ENCODE peak calls at places on chromosomes 1 and 21, in four cellular contexts. J is IMR-90, U is tibial nerve, Q is neural progenitor cell. S is an unnamed sample. For H3K4me1, the result is how much of the 10 kb centered on the place peaks cover.

GRCh38 chr1:119647734-119648619 is at the start of gene ZNF697:
- DNase-seq in J (peak), U (peak), Q (peak), S (no peak)

GRCh38 chr1:17586172-17586963 is 46.9 kb downstream of the ARHGEF10L start:
- DNase-seq in J (peak), U (no peak), Q (no peak), S (no peak)

GRCh38 chr1:117608213-117608612 is 2.4 kb downstream of the TENT5C start:
- DNase-seq in J (no peak), U (no peak), Q (no peak), S (no peak)

GRCh38 chr1:59455206-59455605 is 158.3 kb downstream of the FGGY start:
- DNase-seq in J (peak), U (no peak), Q (no peak), S (no peak)

GRCh38 chr1:110281363-110282290 is 57.5 kb upstream of the RBM15 start:
- DNase-seq in J (peak), U (no peak), Q (no peak), S (no peak)

GRCh38 chr21:46509760-46510159 is 51.1 kb downstream of the DIP2A start:
- DNase-seq in J (peak), U (no peak), Q (no peak), S (no peak)

GRCh38 chr1:30638811-30639210 is 84.6 kb downstream of the MATN1 start:
- DNase-seq in J (no peak), U (no peak), Q (no peak), S (no peak)

GRCh38 chr1:155174334-155175280 is 958 bp downstream of the TRIM46 start:
- DNase-seq in J (peak), U (no peak), Q (peak), S (peak)

GRCh38 chr1:2003564-2004131 is at the start of gene CFAP74:
- DNase-seq in J (peak), U (no peak), Q (peak), S (no peak)

GRCh38 chr1:110472546-110472945 is 21.6 kb downstream of the PROK1 start:
- DNase-seq in J (no peak), U (no peak), Q (no peak), S (no peak)

GRCh38 chr1:171140466-171140865 is 44.6 kb upstream of the FMO2 start:
- DNase-seq in J (no peak), U (peak), Q (no peak), S (no peak)

GRCh38 chr1:223618680-223619079 is 46.8 kb downstream of the CAPN8 start:
- DNase-seq in J (no peak), U (no peak), Q (no peak), S (no peak)

GRCh38 chr21:39612233-39613028 is at the start of gene B3GALT5:
- DNase-seq in J (no peak), U (no peak), Q (peak), S (no peak)

GRCh38 chr21:14620152-14620551 is 74.0 kb upstream of the SAMSN1 start:
- DNase-seq in J (no peak), U (no peak), Q (no peak), S (no peak)

GRCh38 chr1:66270122-66270812 is 263.7 kb upstream of the SGIP1 start:
- DNase-seq in J (peak), U (no peak), Q (no peak), S (no peak)
- TF ChIP-seq CTCF in J (no peak), U (no peak), Q (no peak), S (no peak)

GRCh38 chr1:209642817-209643216 is 9.4 kb downstream of the LAMB3 start:
- DNase-seq in J (no peak), U (no peak), Q (no peak), S (no peak)
- H3K4me1 ChIP-seq in J (under half), U (under half), Q (under half), S (under half)

DNA sequence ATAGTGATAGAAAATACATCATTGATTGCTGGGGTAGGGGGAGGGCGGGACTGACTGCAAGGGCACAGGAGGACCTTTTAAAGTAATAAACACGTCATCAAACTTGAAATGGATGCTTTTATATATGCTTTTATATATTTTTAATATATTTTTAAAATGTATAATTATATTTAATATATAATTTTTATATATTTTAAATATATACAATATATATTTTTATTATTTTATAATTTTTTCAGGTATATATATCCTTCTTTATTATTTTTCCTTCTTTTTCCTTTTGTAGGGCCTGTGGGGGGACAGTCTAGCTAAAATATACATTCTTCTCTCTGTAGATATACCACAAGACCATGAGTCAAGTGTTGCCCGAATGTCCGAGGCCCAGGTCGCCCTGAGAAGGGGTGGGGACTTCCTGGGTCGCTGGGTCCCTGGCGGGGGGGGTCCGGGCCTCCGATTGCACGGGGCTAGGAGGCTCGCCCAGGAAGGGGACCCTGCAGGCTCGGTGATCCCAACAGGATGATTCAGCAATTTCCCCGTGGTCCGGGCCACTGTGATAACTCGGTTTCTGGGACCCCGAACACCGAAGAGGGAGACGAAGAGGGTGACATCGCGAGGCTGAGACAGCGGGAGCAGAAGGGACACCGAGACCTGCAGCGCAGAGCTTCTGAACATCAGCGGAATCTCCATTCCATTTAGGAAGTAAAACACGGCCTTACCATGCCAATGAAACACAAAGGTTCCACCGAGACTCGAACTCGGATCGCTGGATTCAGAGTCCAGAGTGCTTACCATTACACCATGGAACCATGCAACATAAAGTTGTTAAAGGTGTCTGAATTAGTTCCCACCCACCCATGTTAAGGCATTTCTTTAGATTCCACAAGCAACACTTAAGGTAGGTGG is 112.5 kb upstream of the NBPF11 start:
- DNase-seq in J (peak), U (no peak), Q (peak), S (no peak)
- H3K4me3 ChIP-seq in J (no peak), U (peak), Q (peak), S (peak)

DNA sequence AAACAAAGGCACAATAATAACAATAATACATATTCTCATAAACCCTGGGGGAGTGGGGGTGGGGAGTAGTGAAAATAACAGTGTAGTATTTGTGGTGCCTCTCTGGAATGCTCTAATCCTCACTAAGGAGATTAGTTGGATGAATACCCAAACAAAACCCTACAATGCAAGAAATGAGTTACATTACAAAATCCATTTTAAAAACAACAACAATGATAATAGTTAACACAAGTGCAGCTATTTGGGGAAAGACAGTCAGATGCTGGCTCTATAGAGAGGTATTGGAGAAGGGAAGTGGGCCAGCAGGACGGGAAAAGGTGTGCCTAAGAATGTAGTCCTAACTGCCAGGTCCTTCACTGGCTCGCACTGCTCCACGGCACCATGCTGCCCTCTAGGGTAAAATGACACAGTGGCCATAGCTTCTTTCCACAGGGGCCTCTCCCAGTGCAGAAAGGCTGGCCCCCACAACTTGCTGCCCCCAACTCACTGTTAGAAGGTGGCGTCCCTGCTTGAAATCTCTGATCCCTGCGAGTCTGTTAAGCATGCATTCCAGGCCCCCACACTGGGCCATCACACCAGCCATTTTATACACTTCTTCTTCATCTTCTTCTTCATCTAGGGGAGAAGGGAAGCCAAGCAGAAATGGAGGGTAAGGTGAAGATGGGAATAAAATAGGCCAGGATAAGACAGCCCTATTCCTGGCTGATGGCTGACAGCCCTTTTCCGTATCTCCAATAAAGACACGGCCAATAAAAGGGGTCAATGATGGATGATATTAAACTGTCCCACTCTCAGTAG is 113.8 kb downstream of the UBR4 start:
- DNase-seq in J (peak), U (no peak), Q (peak), S (no peak)
- TF ChIP-seq CTCF in J (peak), U (no peak), Q (peak), S (no peak)

DNA sequence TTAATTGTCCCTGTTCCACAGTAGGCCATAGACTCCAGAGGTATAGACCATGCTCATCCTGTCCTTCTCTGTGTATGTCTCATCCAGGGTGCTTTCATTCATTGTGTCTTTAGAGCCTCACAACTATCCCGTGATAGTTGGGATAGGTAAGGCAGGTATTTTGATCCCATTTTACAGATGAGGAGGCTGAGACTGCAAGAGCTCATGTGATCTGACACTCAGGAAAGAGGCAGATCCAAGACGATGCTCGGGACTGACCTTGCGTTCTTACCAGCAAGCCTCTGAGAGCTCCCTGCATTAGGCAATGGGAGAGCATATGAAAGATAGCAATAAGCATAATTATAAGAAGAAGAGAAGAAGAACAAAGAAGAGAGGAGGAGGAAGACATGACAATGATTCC is 42.8 kb downstream of the RCSD1 start:
- DNase-seq in J (no peak), U (no peak), Q (no peak), S (no peak)
- H3K4me1 ChIP-seq in J (under half), U (under half), Q (under half), S (half or more)

GRCh38 chr1:50343323-50343722 is 79.9 kb downstream of the DMRTA2 start:
- DNase-seq in J (no peak), U (no peak), Q (no peak), S (no peak)
- H3K4me3 ChIP-seq in J (no peak), U (no peak), Q (no peak), S (no peak)

GRCh38 chr1:183023601-183024351 is 556 bp downstream of the LAMC1 start:
- DNase-seq in J (peak), U (peak), Q (peak), S (peak)
- TF ChIP-seq CTCF in J (peak), U (peak), Q (peak), S (no peak)

GRCh38 chr21:31724552-31724951 is 7.4 kb downstream of the SCAF4 start:
- DNase-seq in J (no peak), U (no peak), Q (no peak), S (no peak)

GRCh38 chr21:31720739-31721138 is 11.2 kb downstream of the SCAF4 start:
- DNase-seq in J (no peak), U (no peak), Q (no peak), S (no peak)

GRCh38 chr21:31716106-31716505 is 15.8 kb downstream of the SCAF4 start:
- DNase-seq in J (no peak), U (no peak), Q (no peak), S (no peak)

GRCh38 chr21:31721381-31721780 is 10.5 kb downstream of the SCAF4 start:
- DNase-seq in J (no peak), U (no peak), Q (no peak), S (no peak)

GRCh38 chr21:31720330-31720729 is 11.6 kb downstream of the SCAF4 start:
- DNase-seq in J (no peak), U (no peak), Q (no peak), S (no peak)
- H3K4me1 ChIP-seq in J (under half), U (under half), Q (under half), S (under half)

S was measured in CD8-positive, alpha-beta T cell.